ENCODE peak calls at places on chromosomes 12 and 14, in nine cellular contexts. I is GM10248; H is renal cortical epithelial cell; Z is epithelial cell of esophagus; J is right cardiac atrium; G is hepatic stellate cell; E is colonic mucosa; U is stimulated activated CD8-positive, alpha-beta memory T cell treated with anti-CD3 and anti-CD28 coated beads, Interleukin-2, amount 100 ng/mL, for 48 hours; S is fibroblast of the aortic adventitia. M is an unnamed sample.

GRCh38 chr14:92247937-92248336 is 75.0 kb upstream of the SLC24A4 start:
- DNase-seq in I (no peak), H (no peak), Z (no peak), J (no peak), G (no peak), E (no peak), U (no peak), S (no peak), M (no peak)

GRCh38 chr12:114013601-114014345 is 47.6 kb upstream of the RBM19 start:
- DNase-seq in I (no peak), H (no peak), Z (no peak), J (no peak), G (no peak), E (no peak), U (no peak), S (peak; percentile 19), M (no peak)

GRCh38 chr12:56160160-56160763 is 2.1 kb downstream of the MYL6 start:
- DNase-seq in I (no peak), H (no peak), Z (peak; percentile 55), J (no peak), G (no peak), E (no peak), U (peak; percentile 36), S (no peak), M (peak; percentile 41)

GRCh38 chr14:99047436-99048110 is 224.4 kb downstream of the BCL11B start:
- DNase-seq in I (no peak), H (no peak), Z (no peak), J (no peak), G (no peak), E (no peak), U (no peak), S (no peak), M (no peak)

GRCh38 chr12:116880817-116881324 is 370 bp downstream of the HRK start:
- DNase-seq in I (peak; percentile 69), H (no peak), Z (peak; percentile 60), J (peak; percentile 63), G (peak; percentile 58), E (peak; percentile 38), U (peak; percentile 28), S (peak; percentile 24), M (peak; percentile 86)

GRCh38 chr14:94998110-94998509 is 159.2 kb downstream of the DICER1 start:
- DNase-seq in I (no peak), H (no peak), Z (no peak), J (no peak), G (no peak), E (no peak), U (no peak), S (no peak), M (no peak)

GRCh38 chr12:4809013-4809448 is 88.8 kb downstream of the GALNT8 start:
- DNase-seq in I (peak; percentile 31), H (no peak), Z (no peak), J (peak; percentile 79), G (no peak), E (no peak), U (no peak), S (no peak), M (peak; percentile 41)

GRCh38 chr12:58425481-58426392 is 484.4 kb downstream of the ATP23 start:
- DNase-seq in I (peak; percentile 37), H (peak; percentile 100), Z (peak; percentile 91), J (peak; percentile 71), G (peak; percentile 47), E (peak; percentile 62), U (no peak), S (peak; percentile 93), M (peak; percentile 34)

GRCh38 chr12:9669534-9669933 is at the start of gene CLEC2D:
- DNase-seq in I (peak; percentile 57), H (no peak), Z (no peak), J (no peak), G (no peak), E (no peak), U (no peak), S (no peak), M (peak; percentile 59)

GRCh38 chr14:23399591-23399990 is 8.5 kb downstream of the MYH6 start:
- DNase-seq in I (no peak), H (no peak), Z (no peak), J (no peak), G (no peak), E (no peak), U (no peak), S (no peak), M (no peak)

GRCh38 chr12:93387780-93388179 is 10.1 kb downstream of the NUDT4 start:
- DNase-seq in I (no peak), H (peak; percentile 31), Z (peak; percentile 63), J (no peak), G (peak; percentile 46), E (no peak), U (peak; percentile 56), S (peak; percentile 41), M (no peak)

GRCh38 chr12:66627270-66627987 is 51.4 kb downstream of the GRIP1 start:
- DNase-seq in I (no peak), H (peak; percentile 12), Z (no peak), J (peak; percentile 37), G (no peak), E (no peak), U (no peak), S (no peak), M (no peak)

GRCh38 chr12:3231399-3231876 is 154.3 kb downstream of the TSPAN9 start:
- DNase-seq in I (no peak), H (no peak), Z (no peak), J (peak; percentile 40), G (no peak), E (no peak), U (no peak), S (no peak), M (no peak)

GRCh38 chr12:110809149-110809548 is 37.6 kb upstream of the CCDC63 start:
- DNase-seq in I (no peak), H (no peak), Z (no peak), J (no peak), G (no peak), E (no peak), U (no peak), S (no peak), M (no peak)

GRCh38 chr12:131135311-131135785 is 181.6 kb downstream of the ADGRD1 start:
- DNase-seq in I (no peak), H (no peak), Z (no peak), J (no peak), G (no peak), E (no peak), U (no peak), S (no peak), M (no peak)

GRCh38 chr12:97313471-97314190 is 149.0 kb upstream of the RMST start:
- DNase-seq in I (no peak), H (peak; percentile 58), Z (no peak), J (no peak), G (no peak), E (no peak), U (no peak), S (no peak), M (no peak)

GRCh38 chr12:71840226-71840847 is 778 bp downstream of the TBC1D15 start:
- DNase-seq in I (no peak), H (peak; percentile 85), Z (peak; percentile 92), J (no peak), G (peak; percentile 34), E (no peak), U (no peak), S (peak; percentile 75), M (no peak)

GRCh38 chr12:93347054-93347786 is 30.5 kb upstream of the NUDT4 start:
- DNase-seq in I (no peak), H (no peak), Z (no peak), J (no peak), G (no peak), E (no peak), U (no peak), S (no peak), M (no peak)

GRCh38 chr12:96015672-96016071 is 19.5 kb upstream of the HAL start:
- DNase-seq in I (no peak), H (peak; percentile 36), Z (peak; percentile 54), J (peak; percentile 51), G (no peak), E (peak; percentile 22), U (no peak), S (peak; percentile 27), M (no peak)

GRCh38 chr14:22650960-22651521 is 6.9 kb upstream of the OR6J1 start:
- DNase-seq in I (no peak), H (peak; percentile 40), Z (peak; percentile 34), J (no peak), G (no peak), E (no peak), U (no peak), S (peak; percentile 37), M (no peak)

GRCh38 chr12:29116414-29116813 is 32.7 kb upstream of the FAR2 start:
- DNase-seq in I (no peak), H (peak; percentile 73), Z (no peak), J (no peak), G (no peak), E (no peak), U (no peak), S (no peak), M (no peak)

GRCh38 chr12:117580718-117581062 is 219.3 kb upstream of the NOS1 start:
- DNase-seq in I (peak; percentile 28), H (no peak), Z (no peak), J (peak; percentile 63), G (no peak), E (peak; percentile 31), U (no peak), S (no peak), M (peak; percentile 33)

GRCh38 chr12:44509471-44509870 is 366.6 kb downstream of the NELL2 start:
- DNase-seq in I (no peak), H (no peak), Z (no peak), J (no peak), G (no peak), E (no peak), U (no peak), S (no peak), M (no peak)

GRCh38 chr12:93223440-93224426 is 154.0 kb upstream of the NUDT4 start:
- DNase-seq in I (no peak), H (peak; percentile 71), Z (peak; percentile 32), J (no peak), G (no peak), E (peak; percentile 56), U (no peak), S (peak; percentile 52), M (no peak)

GRCh38 chr14:54267172-54267571 is 129.6 kb upstream of the CDKN3 start:
- DNase-seq in I (peak; percentile 29), H (peak; percentile 36), Z (no peak), J (no peak), G (no peak), E (no peak), U (no peak), S (no peak), M (peak; percentile 29)

GRCh38 chr12:110279976-110280783 is 867 bp upstream of the ATP2A2 start:
- DNase-seq in I (peak; percentile 50), H (no peak), Z (peak; percentile 64), J (peak; percentile 83), G (peak; percentile 71), E (peak; percentile 58), U (no peak), S (peak; percentile 38), M (peak; percentile 67)

GRCh38 chr12:125145196-125145595 is 80.0 kb downstream of the AACS start:
- DNase-seq in I (no peak), H (no peak), Z (no peak), J (no peak), G (no peak), E (no peak), U (no peak), S (no peak), M (no peak)